ENCODE peak calls at places on chromosomes 4 and X, in six cellular contexts. L, G, I, S, Z and Q are unnamed samples.

GRCh38 chr4:134078230-134078914 is 123.2 kb downstream of the PABPC4L start:
- DNase-seq in I (no peak), L (no peak), Z (no peak), G (no peak), S (no peak), Q (no peak)

GRCh38 chr4:153241970-153242847 is 38.0 kb downstream of the TRIM2 start:
- DNase-seq in Z (no peak), S (no peak), I (no peak), L (no peak), G (no peak), Q (no peak)

GRCh38 chrX:44244008-44244407 is 99.5 kb downstream of the EFHC2 start:
- DNase-seq in Z (no peak), S (no peak), I (peak; percentile 9), G (no peak), L (no peak), Q (peak; percentile 15)

GRCh38 chr4:100108869-100109268 is 81.4 kb downstream of the DDIT4L start:
- DNase-seq in G (no peak), L (no peak), I (no peak), S (no peak), Z (no peak), Q (no peak)

GRCh38 chr4:96379524-96379923 is 539.6 kb downstream of the PDHA2 start:
- DNase-seq in Z (no peak), L (no peak), G (no peak), S (no peak), I (no peak), Q (no peak)

GRCh38 chrX:109927663-109928273 is 75.1 kb upstream of the TMEM164 start:
- DNase-seq in L (no peak), Z (no peak), G (no peak), S (no peak), I (no peak), Q (no peak)

GRCh38 chr4:82746705-82747567 is 51.7 kb downstream of the SCD5 start:
- DNase-seq in Z (no peak), I (no peak), L (no peak), S (no peak), G (no peak), Q (no peak)

GRCh38 chr4:124437853-124438495 is 274.6 kb downstream of the ANKRD50 start:
- DNase-seq in I (no peak), Z (peak; percentile 19), S (no peak), L (peak; percentile 51), G (no peak), Q (no peak)

GRCh38 chr4:11412211-11412610 is 16.5 kb downstream of the HS3ST1 start:
- DNase-seq in S (no peak), G (no peak), Z (no peak), L (no peak), I (no peak), Q (no peak)

GRCh38 chr4:3613980-3614730 is 81.9 kb upstream of the LRPAP1 start:
- DNase-seq in Z (no peak), I (no peak), L (no peak), S (no peak), G (no peak), Q (no peak)

GRCh38 chrX:48835524-48836329 is at the start of gene PCSK1N:
- DNase-seq in I (no peak), Z (no peak), S (peak; percentile 28), G (no peak), L (no peak), Q (no peak)

GRCh38 chr4:183872531-183872930 is 32.6 kb upstream of the STOX2 start:
- DNase-seq in L (no peak), I (no peak), Z (no peak), S (no peak), G (no peak), Q (no peak)

GRCh38 chr4:88029556-88029955 is 22.1 kb downstream of the PKD2 start:
- DNase-seq in S (no peak), Z (no peak), G (no peak), L (no peak), I (no peak), Q (no peak)

GRCh38 chr4:88037447-88037846 is 30.0 kb downstream of the PKD2 start:
- DNase-seq in L (no peak), G (no peak), Z (no peak), S (no peak), I (no peak), Q (no peak)

GRCh38 chr4:88035292-88035691 is 27.9 kb downstream of the PKD2 start:
- DNase-seq in Z (no peak), G (no peak), S (no peak), I (no peak), L (no peak), Q (no peak)

GRCh38 chr4:88030565-88031310 is 23.3 kb downstream of the PKD2 start:
- DNase-seq in L (no peak), I (no peak), Z (no peak), S (no peak), G (no peak), Q (no peak)

DNA sequence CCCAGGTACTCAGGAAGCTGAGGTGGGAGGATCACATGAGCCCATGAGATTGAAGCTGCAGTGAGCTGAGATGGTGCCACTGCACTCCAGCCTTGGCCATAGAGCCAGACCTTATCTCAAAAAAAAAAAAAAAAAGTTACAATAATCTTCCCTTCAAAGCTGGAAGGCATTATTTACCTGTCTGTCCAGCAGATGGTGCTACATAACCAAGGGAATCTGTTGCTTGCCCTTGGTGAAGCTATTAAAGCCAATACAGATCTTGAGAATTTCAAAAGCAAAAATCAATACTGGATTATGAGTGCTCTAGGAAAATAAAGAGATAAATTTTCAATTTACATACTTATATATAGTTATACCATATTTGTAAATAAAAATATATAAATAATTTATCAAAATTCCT is 25.9 kb downstream of the PKD2 start:
- DNase-seq in S (no peak), G (no peak), L (peak; percentile 61), I (peak; percentile 66), Z (peak; percentile 25), Q (peak; percentile 55)
- TF ChIP-seq CTCF in S (peak; percentile 67), G (peak; percentile 70), L (peak; percentile 82), I (peak; percentile 57), Z (peak; percentile 70), Q (peak; percentile 38)

DNA sequence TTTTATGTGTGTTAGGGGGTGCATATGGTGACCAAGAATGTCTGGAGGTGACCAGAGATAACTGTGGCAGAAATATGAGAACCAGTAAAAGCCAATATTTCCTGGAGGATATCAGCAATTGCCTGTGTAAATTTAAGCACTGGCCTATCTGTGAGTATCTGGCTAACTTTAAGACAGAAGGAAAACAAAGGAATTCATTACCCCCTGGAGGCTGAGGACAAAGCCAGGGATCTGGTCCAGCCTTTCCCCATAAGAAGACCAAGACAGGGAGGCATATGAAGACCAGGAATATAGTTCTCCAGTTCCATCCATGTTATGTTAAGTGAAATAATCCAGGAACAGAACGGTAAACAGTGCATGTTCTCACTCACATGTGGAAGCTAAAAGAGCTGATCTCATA is 49.2 kb downstream of the MFAP3L start:
- DNase-seq in I (no peak), G (no peak), Z (no peak), L (no peak), S (no peak), Q (no peak)
- TF ChIP-seq CTCF in I (no peak), G (no peak), Z (no peak), L (no peak), S (no peak), Q (no peak)

GRCh38 chr4:6909113-6909969 is at the start of gene TBC1D14:
- DNase-seq in I (peak; percentile 92), Z (peak; percentile 91), L (peak; percentile 95), G (peak; percentile 94), S (peak; percentile 82), Q (peak; percentile 82)
- TF ChIP-seq CTCF in I (no peak), Z (peak; percentile 8), L (peak; percentile 44), G (peak; percentile 16), S (no peak), Q (no peak)

GRCh38 chr4:24428850-24429249 is 155.5 kb downstream of the DHX15 start:
- DNase-seq in S (no peak), I (no peak), Z (no peak), G (no peak), L (no peak), Q (no peak)
- TF ChIP-seq CTCF in S (no peak), I (no peak), Z (no peak), G (no peak), L (no peak), Q (no peak)

DNA sequence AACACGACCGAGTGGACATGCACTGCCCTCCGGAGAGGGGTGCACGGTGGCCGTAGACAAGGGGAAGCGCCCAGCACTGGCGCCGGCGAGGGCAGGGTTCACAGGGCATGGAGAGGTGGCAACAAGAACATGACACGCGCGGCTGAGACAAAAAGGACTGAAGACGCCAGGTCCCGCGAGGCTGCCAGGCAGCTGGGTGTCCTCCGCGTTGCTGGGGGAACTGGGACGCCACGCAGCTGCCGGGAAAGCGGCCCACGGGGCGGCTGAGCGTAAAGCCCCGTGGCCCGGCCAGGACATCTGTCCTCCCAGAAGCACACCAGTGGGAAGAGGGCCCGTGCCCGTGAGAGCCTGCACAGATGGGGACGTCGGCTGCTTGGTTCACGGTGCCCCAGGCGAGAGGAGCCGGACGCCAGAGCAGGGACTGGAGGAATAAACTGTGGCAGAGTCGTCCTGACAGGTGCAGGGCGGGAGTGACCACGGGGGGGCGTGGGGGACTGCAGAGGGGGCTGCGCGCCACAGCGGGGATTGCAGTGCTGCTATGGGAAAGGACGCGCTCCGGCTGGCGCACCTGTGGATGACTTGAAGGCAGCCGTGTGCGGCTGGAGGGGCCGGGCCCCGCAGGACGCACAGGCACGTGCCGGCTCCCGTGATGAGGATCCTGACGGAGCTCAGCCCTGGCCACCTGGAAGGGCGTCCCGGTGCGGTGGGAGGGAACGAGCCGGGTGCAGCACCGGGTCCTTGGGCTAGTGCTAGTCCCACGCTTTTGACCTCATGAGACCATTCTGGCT is 32.1 kb upstream of the GTPBP6 start:
- DNase-seq in S (no peak), G (peak; percentile 70), I (no peak), L (no peak), Z (no peak), Q (no peak)
- TF ChIP-seq CTCF in S (no peak), G (no peak), I (no peak), L (no peak), Z (no peak), Q (no peak)

GRCh38 chr4:98143001-98143899 is at the start of gene STPG2:
- DNase-seq in S (peak; percentile 94), I (peak; percentile 97), L (peak; percentile 98), Z (peak; percentile 96), G (peak; percentile 96), Q (peak; percentile 87)
- TF ChIP-seq CTCF in S (peak; percentile 73), I (peak; percentile 44), L (peak; percentile 51), Z (peak; percentile 34), G (peak; percentile 42), Q (no peak)

GRCh38 chr4:164716901-164717300 is 37.0 kb upstream of the SMIM31 start:
- DNase-seq in L (no peak), I (peak; percentile 36), Z (no peak), S (no peak), G (no peak), Q (no peak)
- TF ChIP-seq CTCF in L (peak; percentile 17), I (peak; percentile 30), Z (peak; percentile 26), S (no peak), G (no peak), Q (peak; percentile 2)